ENCODE peak calls at places on chromosome 11, in four cellular contexts. F is uterus, U is IMR-90, I is gastrocnemius medialis. R is an unnamed sample.

GRCh38 chr11:22832315-22833041 is 2.9 kb upstream of the SVIP start:
- DNase-seq in F (no peak), I (no peak), U (no peak), R (no peak)

GRCh38 chr11:61133145-61133544 is 28.1 kb downstream of the VPS37C start:
- DNase-seq in F (no peak), U (no peak), I (no peak), R (no peak)

GRCh38 chr11:77503006-77503405 is 29.1 kb upstream of the PAK1 start:
- DNase-seq in U (peak; percentile 19), I (no peak), F (no peak), R (no peak)

GRCh38 chr11:103731681-103732080 is 304.8 kb upstream of the DDI1 start:
- DNase-seq in F (no peak), I (no peak), U (peak; percentile 19), R (no peak)

GRCh38 chr11:110907629-110908028 is 195.4 kb upstream of the ARHGAP20 start:
- DNase-seq in U (peak; percentile 98), F (no peak), I (no peak), R (peak; percentile 98)

GRCh38 chr11:12693485-12694181 is 19.4 kb downstream of the TEAD1 start:
- DNase-seq in I (peak; percentile 60), U (peak; percentile 99), F (peak; percentile 49), R (peak; percentile 99)

GRCh38 chr11:76607431-76607830 is 63.1 kb downstream of the LRRC32 start:
- DNase-seq in F (no peak), I (no peak), U (no peak), R (no peak)

GRCh38 chr11:130278745-130279144 is 36.0 kb downstream of the ZBTB44 start:
- DNase-seq in F (no peak), I (no peak), U (peak; percentile 32), R (no peak)

GRCh38 chr11:3982431-3982830 is 112.2 kb upstream of the RRM1 start:
- DNase-seq in F (no peak), I (no peak), U (peak; percentile 64), R (no peak)

GRCh38 chr11:16194566-16194965 is 161.8 kb downstream of the SOX6 start:
- DNase-seq in F (no peak), I (no peak), U (peak; percentile 11), R (peak; percentile 50)

GRCh38 chr11:112355726-112356125 is 95.1 kb upstream of the PLET1 start:
- DNase-seq in U (peak; percentile 35), I (no peak), F (peak; percentile 57), R (no peak)

GRCh38 chr11:96139692-96140091 is 203.3 kb downstream of the MAML2 start:
- DNase-seq in F (no peak), I (no peak), U (no peak), R (no peak)

GRCh38 chr11:46948378-46949131 is 12.0 kb downstream of the CSTPP1 start:
- DNase-seq in F (no peak), I (no peak), U (peak; percentile 91), R (peak; percentile 52)

DNA sequence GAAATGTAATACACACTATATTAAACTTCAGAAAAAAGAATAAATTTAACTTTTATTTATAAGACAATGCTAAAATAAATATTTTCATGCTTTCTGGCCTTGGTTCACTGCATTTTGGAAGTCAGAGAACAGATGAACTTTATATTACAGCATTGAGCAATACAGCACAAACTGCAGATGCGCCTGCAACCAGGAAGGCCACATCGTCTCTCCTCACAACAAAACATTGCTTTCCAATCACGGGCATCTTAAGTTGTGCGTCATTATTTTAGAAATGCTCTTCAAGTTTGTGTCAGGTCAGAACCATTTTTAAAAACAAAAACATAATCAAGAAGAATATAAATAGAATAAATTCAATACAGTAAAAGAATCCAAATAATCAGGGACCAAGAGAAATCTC is 89.3 kb upstream of the CEP126 start:
- DNase-seq in F (no peak), U (no peak), I (no peak), R (no peak)
- H3K4me3 ChIP-seq in F (no peak overlapping the region), U (no peak overlapping the region), I (no peak overlapping the region), R (no peak overlapping the region)

DNA sequence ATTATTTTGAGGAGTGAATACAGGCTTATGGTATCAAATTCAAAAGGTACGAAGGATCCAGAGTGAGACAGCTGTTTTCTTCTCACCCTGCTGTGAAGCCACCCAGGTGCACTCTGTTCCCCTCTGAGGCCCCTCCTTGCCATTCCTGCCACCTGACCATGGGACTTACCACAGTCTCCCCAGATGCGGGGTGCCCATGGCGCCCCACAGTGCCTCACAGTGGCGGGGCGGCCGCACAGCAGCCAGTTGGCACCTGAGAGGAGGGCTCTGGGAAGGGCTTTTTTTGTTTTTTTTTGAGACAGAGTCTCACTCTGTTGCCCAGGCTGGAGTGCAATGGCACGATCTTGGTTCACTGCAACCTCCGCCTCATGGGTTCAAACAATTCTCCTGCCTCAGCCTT is 151.7 kb downstream of the CEP164 start:
- DNase-seq in U (no peak), F (no peak), I (no peak), R (no peak)
- TF ChIP-seq CTCF in U (no peak), F (no peak), I (no peak), R (no peak)

GRCh38 chr11:66291706-66292542 is at the start of gene TMEM151A:
- DNase-seq in U (no peak), F (no peak), I (no peak), R (no peak)
- H3K4me3 ChIP-seq in U (peak within 1 kb of the TSS; percentile 18), F (no peak within 1 kb of the TSS), I (peak within 1 kb of the TSS; percentile 52), R (no peak within 1 kb of the TSS)

GRCh38 chr11:121422675-121423074 is 29.4 kb upstream of the SORL1 start:
- DNase-seq in F (no peak), I (no peak), U (no peak), R (no peak)

GRCh38 chr11:121419839-121420238 is 32.3 kb upstream of the SORL1 start:
- DNase-seq in F (no peak), I (no peak), U (no peak), R (no peak)

GRCh38 chr11:121420398-121420797 is 31.7 kb upstream of the SORL1 start:
- DNase-seq in U (no peak), I (no peak), F (no peak), R (no peak)

GRCh38 chr11:121418625-121419114 is 33.4 kb upstream of the SORL1 start:
- DNase-seq in I (no peak), U (no peak), F (no peak), R (no peak)

GRCh38 chr11:121421149-121421906 is 30.8 kb upstream of the SORL1 start:
- DNase-seq in F (no peak), U (no peak), I (no peak), R (no peak)
- TF ChIP-seq CTCF in F (no peak), U (no peak), I (no peak), R (no peak)

DNA sequence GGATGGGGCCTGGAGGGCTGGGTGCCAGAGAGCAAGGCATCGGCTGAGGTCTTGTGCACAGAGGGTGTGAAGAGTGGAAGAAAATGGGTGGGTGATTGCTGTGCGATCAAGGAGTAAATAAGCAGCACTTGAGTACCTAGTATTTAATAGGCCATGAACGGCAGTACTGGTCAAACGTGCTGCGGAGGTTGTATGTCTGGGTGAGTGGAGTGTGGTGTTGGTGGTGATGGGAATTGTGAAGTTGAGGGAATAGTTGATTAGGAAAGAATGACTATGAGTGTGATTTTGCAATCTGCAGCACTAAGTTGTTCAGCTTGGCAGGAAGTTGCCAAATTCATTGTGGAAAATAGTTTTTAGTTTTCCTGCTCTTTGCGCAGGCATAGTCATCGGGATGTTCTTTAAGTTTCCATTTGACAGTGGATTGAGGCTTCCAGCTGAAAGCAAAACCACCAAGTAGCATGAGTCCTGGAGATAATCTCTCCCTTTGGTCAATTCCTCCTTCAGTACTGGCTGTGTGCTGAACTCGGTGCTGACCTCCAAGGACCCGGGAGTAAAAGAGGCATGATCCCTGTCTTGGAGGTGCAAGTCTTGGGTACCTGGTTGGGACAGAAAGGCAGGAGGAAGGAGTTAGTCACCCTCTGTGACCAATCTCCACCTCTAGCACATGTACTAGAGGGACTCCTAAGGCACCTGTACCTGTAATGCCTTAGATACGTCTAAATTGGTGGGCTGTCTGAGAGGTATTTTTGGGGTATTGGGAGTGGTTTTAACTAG is 2.1 kb downstream of the PANX1 start:
- DNase-seq in I (no peak), U (peak; percentile 89), F (peak; percentile 31), R (no peak)
- H3K4me3 ChIP-seq in I (no peak overlapping the region), U (peak overlapping the region; percentile 88), F (no peak overlapping the region), R (peak overlapping the region; percentile 73)

DNA sequence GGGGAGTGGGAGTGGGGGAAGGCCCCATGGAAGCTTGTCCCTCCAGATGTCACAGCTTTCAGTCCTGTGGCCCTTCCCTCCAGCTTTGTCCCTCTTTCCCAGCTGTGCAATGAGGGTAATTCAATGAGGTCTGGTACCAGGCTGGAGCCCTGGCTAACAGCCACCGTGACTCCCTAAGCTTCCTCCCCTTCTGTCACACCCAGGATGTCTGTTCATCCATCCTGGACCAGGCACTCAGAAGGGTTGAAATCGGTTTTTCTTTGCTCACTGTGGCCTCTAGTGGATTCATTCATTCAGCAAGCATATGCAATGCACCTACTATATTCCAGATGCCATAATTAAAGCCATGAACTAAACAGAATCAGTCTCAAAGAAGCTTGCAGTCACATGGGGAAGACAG is 38.7 kb downstream of the SYT13 start:
- DNase-seq in U (no peak), F (no peak), I (no peak), R (no peak)
- TF ChIP-seq CTCF in U (no peak), F (no peak), I (no peak), R (no peak)

GRCh38 chr11:10439924-10440323 is 15.1 kb upstream of the AMPD3 start:
- DNase-seq in U (no peak), F (no peak), I (no peak), R (no peak)

GRCh38 chr11:10443152-10443551 is 11.9 kb upstream of the AMPD3 start:
- DNase-seq in I (no peak), U (peak; percentile 16), F (no peak), R (no peak)

GRCh38 chr11:10441652-10442503 is 13.2 kb upstream of the AMPD3 start:
- DNase-seq in I (no peak), F (no peak), U (no peak), R (no peak)

GRCh38 chr11:10438451-10438850 is 16.6 kb upstream of the AMPD3 start:
- DNase-seq in U (peak; percentile 65), F (no peak), I (no peak), R (no peak)

GRCh38 chr11:10441021-10441523 is 14.0 kb upstream of the AMPD3 start:
- DNase-seq in I (no peak), F (no peak), U (peak; percentile 64), R (no peak)
- H3K4me3 ChIP-seq in I (no peak overlapping the region), F (no peak overlapping the region), U (no peak overlapping the region), R (no peak overlapping the region)

GRCh38 chr11:123765601-123766000 is 11.3 kb upstream of the OR6X1 start:
- DNase-seq in U (no peak), I (no peak), F (no peak), R (no peak)
- TF ChIP-seq CTCF in U (no peak), I (no peak), F (no peak), R (no peak)

GRCh38 chr11:1571760-1572199 is 291 bp downstream of the DUSP8 start:
- DNase-seq in F (no peak), U (no peak), I (no peak), R (no peak)
- H3K4me3 ChIP-seq in F (peak overlapping the region; percentile 38), U (peak overlapping the region; percentile 58), I (peak overlapping the region; percentile 62), R (peak overlapping the region; percentile 43)

GRCh38 chr11:2272241-2272945 is 2.0 kb upstream of the ASCL2 start:
- DNase-seq in F (no peak), U (no peak), I (no peak), R (no peak)
- TF ChIP-seq CTCF in F (no peak), U (no peak), I (no peak), R (no peak)